ENCODE peak calls at places on chromosomes 6 and 20, in nine cellular contexts. N is SK-N-SH, B is H1, E is Panc1, H is esophagus muscularis mucosa, Y is K562, X is HCT116, V is GM23338, P is suprapubic skin. W is an unnamed sample.

GRCh38 chr6:142820336-142821016 is 124.5 kb downstream of the HIVEP2 start:
- DNase-seq in H (no peak), X (no peak), Y (no peak), N (no peak), P (no peak), V (no peak), B (no peak), E (no peak), W (no peak)

GRCh38 chr20:25580711-25581110 is 4.6 kb downstream of the NINL start:
- DNase-seq in H (no peak), V (no peak), B (no peak), N (no peak), P (no peak), E (no peak), Y (no peak), X (no peak), W (peak; percentile 50)

GRCh38 chr6:157335829-157336228 is 12.5 kb upstream of the TMEM242 start:
- DNase-seq in V (peak; percentile 20), Y (peak; percentile 62), P (no peak), N (no peak), E (no peak), B (no peak), X (no peak), H (no peak), W (no peak)

GRCh38 chr20:39631557-39631956 is 669.4 kb downstream of the DHX35 start:
- DNase-seq in Y (no peak), E (no peak), N (no peak), V (no peak), P (no peak), B (no peak), H (peak; percentile 34), X (no peak), W (no peak)

GRCh38 chr6:85406641-85407075 is 43.2 kb upstream of the NT5E start:
- DNase-seq in N (no peak), P (no peak), X (no peak), E (no peak), H (no peak), V (no peak), Y (no peak), B (no peak), W (no peak)

GRCh38 chr20:1310087-1310486 is 18.9 kb downstream of the SDCBP2 start:
- DNase-seq in N (no peak), E (no peak), H (no peak), B (no peak), X (no peak), Y (no peak), V (no peak), P (no peak), W (no peak)

GRCh38 chr6:797479-798077 is 104.6 kb upstream of the EXOC2 start:
- DNase-seq in X (peak; percentile 41), Y (peak; percentile 48), E (peak; percentile 46), N (peak; percentile 36), P (no peak), H (peak; percentile 90), B (peak; percentile 53), V (peak; percentile 80), W (peak; percentile 35)

GRCh38 chr6:134436281-134436815 is 118.4 kb upstream of the SGK1 start:
- DNase-seq in H (no peak), N (no peak), V (no peak), Y (peak; percentile 63), B (no peak), E (peak; percentile 90), X (peak; percentile 75), P (peak; percentile 79), W (no peak)

GRCh38 chr6:5215799-5216198 is 45.0 kb downstream of the LYRM4 start:
- DNase-seq in E (no peak), P (no peak), V (no peak), H (no peak), B (no peak), N (no peak), Y (no peak), X (no peak), W (no peak)

GRCh38 chr6:72246926-72247325 is 360.6 kb downstream of the RIMS1 start:
- DNase-seq in V (peak; percentile 47), N (peak; percentile 0), B (no peak), Y (no peak), H (no peak), P (no peak), X (peak; percentile 0), E (peak; percentile 18), W (no peak)

GRCh38 chr6:17476506-17476905 is 83.1 kb downstream of the CAP2 start:
- DNase-seq in P (no peak), B (no peak), H (no peak), E (no peak), N (no peak), X (no peak), V (no peak), Y (no peak), W (no peak)

GRCh38 chr6:33978593-33979150 is 167.2 kb downstream of the GRM4 start:
- DNase-seq in Y (no peak), V (no peak), N (no peak), E (no peak), X (no peak), P (peak; percentile 36), H (no peak), B (no peak), W (no peak)

GRCh38 chr20:35523298-35523888 is 6.1 kb downstream of the C20orf173 start:
- DNase-seq in V (peak; percentile 81), H (no peak), P (no peak), Y (peak; percentile 68), B (peak; percentile 84), X (no peak), N (peak; percentile 43), E (no peak), W (no peak)

GRCh38 chr6:25418463-25419052 is 139.4 kb downstream of the CARMIL1 start:
- DNase-seq in B (no peak), E (no peak), P (no peak), N (no peak), Y (no peak), H (no peak), V (no peak), X (no peak), W (no peak)

GRCh38 chr6:77038801-77039200 is 424.5 kb downstream of the HTR1B start:
- DNase-seq in N (no peak), Y (no peak), H (no peak), E (no peak), B (no peak), V (no peak), X (no peak), P (no peak), W (no peak)

GRCh38 chr6:43635387-43636311 is at the start of gene MAD2L1BP:
- DNase-seq in P (peak; percentile 89), X (peak; percentile 56), B (peak; percentile 90), N (peak; percentile 86), V (peak; percentile 90), H (peak; percentile 94), Y (peak; percentile 87), E (no peak), W (peak; percentile 80)

GRCh38 chr20:47353224-47353696 is 3.2 kb downstream of the ZMYND8 start:
- DNase-seq in V (no peak), N (no peak), X (no peak), B (no peak), Y (no peak), P (no peak), H (no peak), E (no peak), W (no peak)
- H3K4me1 ChIP-seq in V (peaks cover 91% of the 10 kb centered on the region), N (peaks cover 77% of the 10 kb centered on the region), X (peaks cover 56% of the 10 kb centered on the region), B (peaks cover 86% of the 10 kb centered on the region), Y (peaks cover 36% of the 10 kb centered on the region), P (peaks cover 100% of the 10 kb centered on the region), H (peaks cover 100% of the 10 kb centered on the region), E (peaks cover 100% of the 10 kb centered on the region), W (peaks cover 30% of the 10 kb centered on the region)

DNA sequence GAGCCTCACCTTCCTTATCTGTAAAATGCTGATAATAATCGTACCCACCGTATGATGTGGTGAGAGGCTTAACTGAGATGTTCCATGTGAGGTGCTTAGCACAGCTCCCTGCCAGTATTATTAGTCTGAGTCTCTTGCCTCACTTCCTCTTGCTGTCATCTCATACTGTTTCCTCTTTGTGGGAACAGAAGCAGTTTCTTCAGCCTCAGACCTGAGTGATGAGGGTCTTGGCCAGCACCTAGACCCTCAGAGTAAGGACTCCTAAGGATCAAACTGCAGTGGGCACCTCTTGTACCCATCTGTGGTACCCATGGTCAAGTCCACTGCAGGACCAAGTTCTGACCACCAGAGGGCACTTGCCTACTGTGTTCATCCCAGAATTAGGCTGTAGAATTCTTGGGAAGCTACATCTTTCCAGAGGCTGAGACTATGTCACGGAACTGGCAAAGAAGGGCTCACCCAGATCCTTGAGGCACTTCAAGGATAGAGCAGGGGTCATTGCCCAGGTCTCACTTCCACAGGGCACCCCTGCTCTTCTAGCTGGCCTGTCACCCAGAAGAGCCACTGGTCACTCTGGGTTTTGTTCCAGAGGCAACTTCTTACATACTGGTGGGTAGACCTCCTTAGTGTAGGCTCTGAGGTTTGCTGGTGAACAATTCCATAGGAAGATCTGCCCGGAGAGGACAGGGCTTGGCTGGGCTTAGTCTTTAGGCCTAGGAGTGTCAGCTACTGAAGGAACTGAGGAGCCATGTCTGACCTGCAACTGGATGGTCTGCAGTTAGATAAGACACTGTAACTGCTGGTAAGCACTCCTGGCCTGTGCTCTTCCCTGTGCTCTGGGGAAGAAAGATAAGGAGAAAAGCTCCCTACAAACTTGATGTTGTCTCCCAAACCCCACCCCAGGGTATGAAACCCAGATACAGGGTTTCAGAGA is 20.6 kb upstream of the SGK2 start:
- DNase-seq in X (peak; percentile 24), E (peak; percentile 60), H (no peak), P (peak; percentile 66), V (peak; percentile 84), N (peak; percentile 74), Y (peak; percentile 75), B (peak; percentile 86), W (no peak)
- H3K36me3 ChIP-seq in X (no peaks in the 10 kb centered on the region), E (no peaks in the 10 kb centered on the region), H (no peaks in the 10 kb centered on the region), P (peaks cover 25% of the 10 kb centered on the region), V (no peaks in the 10 kb centered on the region), N (peaks cover 4% of the 10 kb centered on the region), Y (peaks cover 12% of the 10 kb centered on the region), B (peaks cover 4% of the 10 kb centered on the region), W (no peaks in the 10 kb centered on the region)

GRCh38 chr6:80923816-80924215 is 817.3 kb downstream of the BCKDHB start:
- DNase-seq in N (no peak), P (no peak), V (no peak), E (no peak), Y (no peak), B (no peak), X (no peak), H (no peak), W (no peak)
- TF ChIP-seq POLR2AphosphoS5 in N (no peak), P (no peak), V (no peak), E (no peak), Y (no peak), B (no peak), X (no peak), H (no peak), W (no peak)

GRCh38 chr20:19275630-19276071 is 63.2 kb downstream of the SLC24A3 start:
- DNase-seq in B (no peak), H (no peak), N (no peak), Y (no peak), P (peak; percentile 90), V (no peak), X (no peak), E (no peak), W (peak; percentile 84)

GRCh38 chr20:19275038-19275629 is 62.7 kb downstream of the SLC24A3 start:
- DNase-seq in H (no peak), N (no peak), V (no peak), P (no peak), X (no peak), Y (no peak), B (no peak), E (no peak), W (no peak)

GRCh38 chr20:19274412-19275015 is 62.1 kb downstream of the SLC24A3 start:
- DNase-seq in E (no peak), B (no peak), X (no peak), V (no peak), P (no peak), Y (no peak), N (no peak), H (no peak), W (no peak)

GRCh38 chr20:19272976-19273654 is 60.7 kb downstream of the SLC24A3 start:
- DNase-seq in N (no peak), E (no peak), X (no peak), P (no peak), V (no peak), B (no peak), H (no peak), Y (no peak), W (no peak)

GRCh38 chr20:19274001-19274400 is 61.6 kb downstream of the SLC24A3 start:
- DNase-seq in Y (no peak), E (no peak), P (no peak), V (no peak), B (no peak), N (no peak), H (no peak), X (no peak), W (no peak)
- H3K4me1 ChIP-seq in Y (no peaks in the 10 kb centered on the region), E (no peaks in the 10 kb centered on the region), P (peaks cover 33% of the 10 kb centered on the region), V (no peaks in the 10 kb centered on the region), B (no peaks in the 10 kb centered on the region), N (no peaks in the 10 kb centered on the region), H (peaks cover 20% of the 10 kb centered on the region), X (no peaks in the 10 kb centered on the region), W (peaks cover 11% of the 10 kb centered on the region)